ENCODE peak calls at places on chromosomes 11 and 22, in eight cellular contexts. Z, O, C, L, E, U, Y and D are unnamed samples.

GRCh38 chr11:10401696-10402392 is 53.2 kb upstream of the AMPD3 start:
- DNase-seq in Z (no peak), O (no peak), C (no peak), L (no peak), E (no peak), U (no peak), Y (no peak), D (no peak)

GRCh38 chr22:29268511-29269229 is 602 bp downstream of the EWSR1 start:
- DNase-seq in Z (peak), O (peak), C (peak), L (peak), E (no peak), U (peak), Y (peak), D (peak)

GRCh38 chr22:50705219-50705691 is 32.6 kb downstream of the SHANK3 start:
- DNase-seq in Z (peak), O (no peak), C (no peak), L (no peak), E (no peak), U (peak), Y (peak), D (peak)

GRCh38 chr11:94855666-94856065 is 87.5 kb downstream of the AMOTL1 start:
- DNase-seq in Z (no peak), O (no peak), C (no peak), L (no peak), E (no peak), U (no peak), Y (no peak), D (no peak)

GRCh38 chr11:107780775-107781174 is 68.9 kb upstream of the SLN start:
- DNase-seq in Z (peak), O (no peak), C (no peak), L (no peak), E (no peak), U (no peak), Y (peak), D (no peak)

GRCh38 chr11:23789938-23790371 is 706.9 kb upstream of the LUZP2 start:
- DNase-seq in Z (no peak), O (no peak), C (no peak), L (no peak), E (no peak), U (peak), Y (peak), D (no peak)

GRCh38 chr11:118971646-118972045 is at the start of gene FOXR1:
- DNase-seq in Z (no peak), O (no peak), C (no peak), L (no peak), E (no peak), U (no peak), Y (no peak), D (no peak)

GRCh38 chr11:95592455-95592854 is 197.1 kb downstream of the FAM76B start:
- DNase-seq in Z (no peak), O (no peak), C (no peak), L (no peak), E (no peak), U (peak), Y (peak), D (no peak)

GRCh38 chr11:129224538-129224937 is 32.4 kb upstream of the ARHGAP32 start:
- DNase-seq in Z (no peak), O (no peak), C (no peak), L (no peak), E (no peak), U (no peak), Y (no peak), D (no peak)

GRCh38 chr11:507727-508515 is 879 bp upstream of the RNH1 start:
- DNase-seq in Z (no peak), O (no peak), C (no peak), L (no peak), E (no peak), U (no peak), Y (no peak), D (peak)

GRCh38 chr11:61378713-61379313 is 13.6 kb upstream of the TMEM216 start:
- DNase-seq in Z (no peak), O (no peak), C (no peak), L (no peak), E (no peak), U (peak), Y (no peak), D (no peak)

GRCh38 chr11:93686812-93687211 is 25.3 kb downstream of the CEP295 start:
- DNase-seq in Z (no peak), O (no peak), C (no peak), L (no peak), E (no peak), U (peak), Y (no peak), D (no peak)